ENCODE peak calls at places on chromosome 9, in five cellular contexts. One of them, this sample, is unnamed.

GRCh38 chr9:120569556-120569955 is 10.4 kb downstream of the CDK5RAP2 start:
- DNase-seq in testis: no peak
- DNase-seq in lower leg skin: no peak
- DNase-seq in astrocyte: no peak
- DNase-seq in fibroblast of lung: no peak
- DNase-seq in this sample: no peak

GRCh38 chr9:456365-456764 is 241.7 kb downstream of the DOCK8 start:
- DNase-seq in testis: no peak
- DNase-seq in lower leg skin: no peak
- DNase-seq in astrocyte: peak; percentile 38
- DNase-seq in fibroblast of lung: peak; percentile 50
- DNase-seq in this sample: no peak

GRCh38 chr9:107330420-107330819 is 47.3 kb downstream of the RAD23B start:
- DNase-seq in testis: no peak
- DNase-seq in lower leg skin: no peak
- DNase-seq in astrocyte: no peak
- DNase-seq in fibroblast of lung: no peak
- DNase-seq in this sample: no peak

GRCh38 chr9:131459056-131459455 is 43.7 kb upstream of the POMT1 start:
- DNase-seq in testis: no peak
- DNase-seq in lower leg skin: no peak
- DNase-seq in astrocyte: no peak
- DNase-seq in fibroblast of lung: no peak
- DNase-seq in this sample: no peak

GRCh38 chr9:73919712-73920111 is 577.4 kb upstream of the RORB start:
- DNase-seq in testis: no peak
- DNase-seq in lower leg skin: no peak
- DNase-seq in astrocyte: no peak
- DNase-seq in fibroblast of lung: no peak
- DNase-seq in this sample: no peak

GRCh38 chr9:133397370-133397769 is 20.4 kb downstream of the REXO4 start:
- DNase-seq in testis: no peak
- DNase-seq in lower leg skin: no peak
- DNase-seq in astrocyte: no peak
- DNase-seq in fibroblast of lung: no peak
- DNase-seq in this sample: no peak

GRCh38 chr9:90342607-90343006 is 300.0 kb downstream of the DIRAS2 start:
- DNase-seq in testis: no peak
- DNase-seq in lower leg skin: no peak
- DNase-seq in astrocyte: no peak
- DNase-seq in fibroblast of lung: no peak
- DNase-seq in this sample: no peak

GRCh38 chr9:105127863-105128220 is 116.6 kb upstream of the SLC44A1 start:
- DNase-seq in testis: no peak
- DNase-seq in lower leg skin: no peak
- DNase-seq in astrocyte: peak; percentile 80
- DNase-seq in fibroblast of lung: peak; percentile 80
- DNase-seq in this sample: peak; percentile 89

GRCh38 chr9:16202913-16203734 is 650.3 kb downstream of the CCDC171 start:
- DNase-seq in testis: no peak
- DNase-seq in lower leg skin: no peak
- DNase-seq in astrocyte: peak; percentile 97
- DNase-seq in fibroblast of lung: peak; percentile 98
- DNase-seq in this sample: peak; percentile 86

GRCh38 chr9:71719585-71719984 is 48.7 kb downstream of the CEMIP2 start:
- DNase-seq in testis: no peak
- DNase-seq in lower leg skin: no peak
- DNase-seq in astrocyte: peak; percentile 35
- DNase-seq in fibroblast of lung: peak; percentile 50
- DNase-seq in this sample: peak; percentile 68

GRCh38 chr9:10059044-10059443 is 553.8 kb downstream of the PTPRD start:
- DNase-seq in testis: no peak
- DNase-seq in lower leg skin: peak; percentile 18
- DNase-seq in astrocyte: peak; percentile 10
- DNase-seq in fibroblast of lung: peak; percentile 13
- DNase-seq in this sample: peak; percentile 32

GRCh38 chr9:127204771-127205470 is 59.7 kb upstream of the GARNL3 start:
- DNase-seq in testis: peak; percentile 49
- DNase-seq in lower leg skin: no peak
- DNase-seq in astrocyte: no peak
- DNase-seq in fibroblast of lung: no peak
- DNase-seq in this sample: peak; percentile 37

GRCh38 chr9:24614070-24614469 is 68.4 kb upstream of the IZUMO3 start:
- DNase-seq in testis: no peak
- DNase-seq in lower leg skin: no peak
- DNase-seq in astrocyte: no peak
- DNase-seq in fibroblast of lung: no peak
- DNase-seq in this sample: peak; percentile 3

GRCh38 chr9:94741856-94742255 is 15.4 kb downstream of the AOPEP start:
- DNase-seq in testis: no peak
- DNase-seq in lower leg skin: no peak
- DNase-seq in astrocyte: no peak
- DNase-seq in fibroblast of lung: no peak
- DNase-seq in this sample: no peak

GRCh38 chr9:135602789-135603481 is 36.4 kb downstream of the GLT6D1 start:
- DNase-seq in testis: peak; percentile 59
- DNase-seq in lower leg skin: no peak
- DNase-seq in astrocyte: peak; percentile 2
- DNase-seq in fibroblast of lung: peak; percentile 4
- DNase-seq in this sample: peak; percentile 48

GRCh38 chr9:127267793-127268507 is 3.4 kb downstream of the GARNL3 start:
- DNase-seq in testis: no peak
- DNase-seq in lower leg skin: no peak
- DNase-seq in astrocyte: no peak
- DNase-seq in fibroblast of lung: no peak
- DNase-seq in this sample: no peak

GRCh38 chr9:3508531-3509374 is 17.0 kb downstream of the RFX3 start:
- DNase-seq in testis: no peak
- DNase-seq in lower leg skin: no peak
- DNase-seq in astrocyte: peak; percentile 53
- DNase-seq in fibroblast of lung: peak; percentile 60
- DNase-seq in this sample: peak; percentile 6

GRCh38 chr9:136100700-136101614 is 5.9 kb upstream of the NACC2 start:
- DNase-seq in testis: no peak
- DNase-seq in lower leg skin: no peak
- DNase-seq in astrocyte: no peak
- DNase-seq in fibroblast of lung: no peak
- DNase-seq in this sample: no peak

GRCh38 chr9:101569736-101570501 is 24.9 kb downstream of the PPP3R2 start:
- DNase-seq in testis: no peak
- DNase-seq in lower leg skin: no peak
- DNase-seq in astrocyte: no peak
- DNase-seq in fibroblast of lung: no peak
- DNase-seq in this sample: peak; percentile 1

GRCh38 chr9:96015876-96016686 is 140.6 kb downstream of the ERCC6L2 start:
- DNase-seq in testis: no peak
- DNase-seq in lower leg skin: no peak
- DNase-seq in astrocyte: peak; percentile 65
- DNase-seq in fibroblast of lung: peak; percentile 73
- DNase-seq in this sample: no peak

GRCh38 chr9:89576404-89576824 is 28.4 kb upstream of the GADD45G start:
- DNase-seq in testis: no peak
- DNase-seq in lower leg skin: no peak
- DNase-seq in astrocyte: no peak
- DNase-seq in fibroblast of lung: peak; percentile 13
- DNase-seq in this sample: peak; percentile 67

GRCh38 chr9:7173139-7173538 is 415.4 kb downstream of the KDM4C start:
- DNase-seq in testis: peak; percentile 87
- DNase-seq in lower leg skin: no peak
- DNase-seq in astrocyte: no peak
- DNase-seq in fibroblast of lung: no peak
- DNase-seq in this sample: no peak

GRCh38 chr9:129333613-129333960 is 155.5 kb upstream of the IER5L start:
- DNase-seq in testis: no peak
- DNase-seq in lower leg skin: no peak
- DNase-seq in astrocyte: no peak
- DNase-seq in fibroblast of lung: no peak
- DNase-seq in this sample: no peak

GRCh38 chr9:16352791-16353401 is 517.6 kb downstream of the BNC2 start:
- DNase-seq in testis: peak; percentile 32
- DNase-seq in lower leg skin: no peak
- DNase-seq in astrocyte: no peak
- DNase-seq in fibroblast of lung: no peak
- DNase-seq in this sample: peak; percentile 67

GRCh38 chr9:122812736-122813135 is 12.8 kb downstream of the OR1K1 start:
- DNase-seq in testis: no peak
- DNase-seq in lower leg skin: no peak
- DNase-seq in astrocyte: no peak
- DNase-seq in fibroblast of lung: no peak
- DNase-seq in this sample: no peak

GRCh38 chr9:31608881-31609280 is 775.6 kb upstream of the ACO1 start:
- DNase-seq in testis: no peak
- DNase-seq in lower leg skin: no peak
- DNase-seq in astrocyte: no peak
- DNase-seq in fibroblast of lung: peak; percentile 10
- DNase-seq in this sample: no peak

DNA sequence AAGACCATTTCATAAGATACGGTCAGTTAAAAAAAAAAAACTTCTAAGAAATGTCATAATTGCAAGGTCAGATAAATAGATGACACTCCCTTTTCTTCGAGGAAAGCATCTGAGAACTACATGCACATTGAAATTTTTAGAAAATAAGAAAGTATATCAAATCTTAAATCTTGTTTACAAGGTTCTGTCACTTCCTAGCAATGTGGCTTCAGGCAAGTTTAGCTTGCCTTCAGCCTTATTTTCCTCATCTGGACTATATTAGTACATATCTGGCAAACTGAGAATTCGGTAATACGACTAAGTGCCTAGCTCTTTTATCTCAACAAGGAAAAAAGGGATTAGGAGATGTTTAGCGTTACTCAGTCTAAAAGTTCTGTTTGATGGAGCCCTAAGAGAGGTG is 32.5 kb upstream of the OR2K2 start:
- DNase-seq in testis: no peak
- DNase-seq in lower leg skin: no peak
- DNase-seq in astrocyte: no peak
- DNase-seq in fibroblast of lung: no peak
- DNase-seq in this sample: no peak
- TF ChIP-seq CTCF in testis: no peak
- TF ChIP-seq CTCF in lower leg skin: no peak
- TF ChIP-seq CTCF in astrocyte: no peak
- TF ChIP-seq CTCF in fibroblast of lung: no peak
- TF ChIP-seq CTCF in this sample: no peak

DNA sequence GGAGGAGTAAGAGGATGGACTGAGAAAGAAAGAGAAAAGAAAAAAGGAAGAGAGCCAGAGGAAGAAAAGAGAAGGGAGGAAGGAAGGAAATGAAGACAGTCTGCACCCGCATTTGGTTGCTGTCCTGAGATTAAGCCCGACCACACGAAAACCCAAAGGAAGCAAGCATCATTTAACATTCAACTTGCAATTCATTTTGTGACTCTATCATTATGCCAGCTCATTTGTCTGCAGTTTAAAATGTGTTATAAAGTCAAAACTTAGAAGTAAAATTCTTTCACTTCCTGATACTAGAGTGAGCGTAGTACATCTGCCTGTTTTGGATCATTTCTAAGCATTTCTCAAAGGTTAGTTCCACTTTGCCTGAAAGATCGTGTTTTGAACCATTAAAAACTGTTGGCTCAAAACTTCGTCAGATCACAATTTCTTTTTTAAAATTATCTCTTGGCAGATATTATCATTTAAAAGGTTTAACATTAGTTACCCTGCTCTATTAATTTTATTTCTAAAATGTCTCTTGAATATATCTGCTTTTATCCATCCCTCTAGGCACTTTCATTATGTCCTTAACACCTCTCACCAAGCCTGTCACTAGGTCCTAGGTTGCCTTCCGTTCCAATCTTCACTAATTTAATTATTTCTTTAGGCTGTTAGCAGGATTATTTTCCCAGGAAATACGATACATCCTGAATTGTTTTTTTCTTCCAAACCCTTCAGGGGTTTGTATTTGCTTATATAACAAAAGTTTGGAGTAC is 240.9 kb downstream of the TLE4 start:
- DNase-seq in testis: no peak
- DNase-seq in lower leg skin: no peak
- DNase-seq in astrocyte: peak; percentile 76
- DNase-seq in fibroblast of lung: peak; percentile 80
- DNase-seq in this sample: no peak
- H3K4me3 ChIP-seq in testis: no peak overlapping the region
- H3K4me3 ChIP-seq in lower leg skin: no peak overlapping the region
- H3K4me3 ChIP-seq in astrocyte: no peak overlapping the region
- H3K4me3 ChIP-seq in fibroblast of lung: peak overlapping the region; percentile 0
- H3K4me3 ChIP-seq in this sample: no peak overlapping the region

DNA sequence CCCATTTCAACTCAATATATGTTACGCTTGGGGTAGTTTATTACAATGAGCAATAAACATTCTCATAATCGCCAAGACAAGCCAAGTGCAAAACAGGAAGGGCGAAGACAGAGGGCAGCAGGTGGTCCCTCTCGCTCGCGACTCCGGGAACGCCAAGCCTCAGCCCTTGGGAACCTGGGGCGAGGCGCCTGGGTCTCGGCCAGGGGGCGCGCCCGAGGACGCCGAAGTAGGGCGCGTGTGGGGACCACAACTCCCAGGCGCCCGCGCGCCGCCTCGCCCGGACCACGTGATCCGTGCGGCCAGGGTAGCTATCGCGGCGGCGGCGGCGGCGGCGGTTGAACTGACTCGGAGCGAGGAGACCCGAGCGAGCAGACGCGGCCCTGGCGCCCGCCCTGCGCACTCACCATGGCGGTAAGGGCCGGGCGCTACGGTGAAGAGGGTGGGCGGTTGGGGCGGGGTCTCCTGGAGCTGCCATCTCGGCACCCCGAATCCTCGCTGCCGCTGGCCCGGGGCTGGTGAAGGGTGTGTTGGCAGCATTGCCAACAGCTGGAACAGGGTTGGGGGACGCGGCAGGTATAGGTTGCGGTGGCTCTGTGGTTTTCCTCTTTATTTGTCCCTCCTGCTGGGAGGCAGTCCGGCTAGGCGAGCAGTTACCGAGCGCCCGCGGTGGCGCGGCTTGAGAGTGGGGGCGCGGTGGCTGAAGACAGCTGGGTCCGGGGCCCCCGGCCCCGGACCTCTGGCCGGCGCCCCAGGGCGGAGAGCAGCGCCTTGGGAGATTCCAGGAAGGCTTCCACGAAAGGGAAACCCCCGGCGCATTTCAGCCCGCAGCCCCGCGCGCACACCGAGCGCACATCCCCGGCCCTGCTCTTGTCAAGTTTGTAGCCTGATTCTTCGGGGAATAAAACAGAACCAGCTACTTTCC is at the start of gene SLC31A2:
- DNase-seq in testis: peak; percentile 95
- DNase-seq in lower leg skin: peak; percentile 89
- DNase-seq in astrocyte: peak; percentile 71
- DNase-seq in fibroblast of lung: peak; percentile 85
- DNase-seq in this sample: peak; percentile 79
- TF ChIP-seq CTCF in testis: no peak
- TF ChIP-seq CTCF in lower leg skin: no peak
- TF ChIP-seq CTCF in astrocyte: no peak
- TF ChIP-seq CTCF in fibroblast of lung: peak; percentile 30
- TF ChIP-seq CTCF in this sample: no peak

DNA sequence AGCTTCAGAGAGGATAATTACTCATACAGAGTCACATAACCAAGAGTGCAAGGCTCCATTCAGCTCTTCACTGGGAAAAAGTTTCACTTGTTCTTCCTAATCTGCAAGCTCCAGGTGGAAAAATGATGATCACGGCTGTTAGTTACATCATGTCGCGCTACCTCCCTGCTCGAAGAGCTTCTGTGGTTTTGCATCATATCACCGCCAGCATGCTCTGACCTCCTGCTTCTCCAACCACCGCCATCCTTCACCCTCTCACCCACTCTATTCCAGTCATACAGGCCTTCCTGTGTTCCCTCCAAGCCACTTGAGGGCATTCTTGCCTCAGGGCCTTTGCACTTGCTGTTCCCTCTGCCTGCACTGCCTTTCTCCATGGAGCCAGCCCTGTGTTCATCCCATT is 47.1 kb downstream of the COL27A1 start:
- DNase-seq in testis: no peak
- DNase-seq in lower leg skin: no peak
- DNase-seq in astrocyte: no peak
- DNase-seq in fibroblast of lung: no peak
- DNase-seq in this sample: no peak
- H3K4me3 ChIP-seq in testis: no peak overlapping the region
- H3K4me3 ChIP-seq in lower leg skin: no peak overlapping the region
- H3K4me3 ChIP-seq in astrocyte: no peak overlapping the region
- H3K4me3 ChIP-seq in fibroblast of lung: no peak overlapping the region
- H3K4me3 ChIP-seq in this sample: no peak overlapping the region